ENCODE peak calls at places on chromosomes 2 and 18, in seven cellular contexts. U is Caco-2, W is GM12865, F is upper lobe of right lung, B is left ventricle myocardium inferior, Z is AG10803, I is AG04450. J is an unnamed sample.

GRCh38 chr18:55778731-55779460 is 190.9 kb upstream of the TCF4 start:
- DNase-seq in I (no peak), U (no peak), Z (peak), B (no peak), W (peak), F (no peak), J (no peak)

GRCh38 chr2:239928457-239929350 is 96.4 kb downstream of the NDUFA10 start:
- DNase-seq in B (peak), F (peak), Z (no peak), W (no peak), U (no peak), I (no peak), J (no peak)

GRCh38 chr2:159454185-159454584 is 162.2 kb downstream of the BAZ2B start:
- DNase-seq in U (no peak), I (no peak), Z (peak), W (no peak), F (no peak), B (no peak), J (no peak)

GRCh38 chr2:75844651-75845050 is 133.9 kb upstream of the GCFC2 start:
- DNase-seq in U (no peak), F (no peak), W (peak), I (no peak), B (no peak), Z (no peak), J (no peak)

GRCh38 chr18:9975658-9976057 is 61.8 kb downstream of the VAPA start:
- DNase-seq in I (no peak), Z (no peak), U (no peak), B (no peak), W (no peak), F (no peak), J (no peak)

GRCh38 chr18:70333757-70334156 is 44.9 kb downstream of the SOCS6 start:
- DNase-seq in F (no peak), I (peak), W (no peak), U (peak), Z (peak), B (no peak), J (peak)

GRCh38 chr2:215542690-215543089 is 106.8 kb upstream of the FN1 start:
- DNase-seq in U (no peak), W (no peak), Z (no peak), I (no peak), B (no peak), F (no peak), J (no peak)

GRCh38 chr18:23484783-23485182 is 18.5 kb upstream of the RMC1 start:
- DNase-seq in F (no peak), U (no peak), Z (no peak), W (no peak), I (no peak), B (no peak), J (no peak)

GRCh38 chr2:158837645-158838044 is 42.5 kb downstream of the DAPL1 start:
- DNase-seq in F (no peak), B (no peak), Z (no peak), U (no peak), W (no peak), I (no peak), J (no peak)

GRCh38 chr18:43671431-43671830 is 394.1 kb upstream of the SYT4 start:
- DNase-seq in I (no peak), F (no peak), U (no peak), Z (no peak), B (no peak), W (no peak), J (peak)

GRCh38 chr2:149507933-149508332 is 79.6 kb downstream of the MMADHC start:
- DNase-seq in F (no peak), U (no peak), Z (no peak), B (no peak), W (no peak), I (no peak), J (no peak)

GRCh38 chr18:44579028-44579692 is 101.5 kb upstream of the SETBP1 start:
- DNase-seq in Z (no peak), W (peak), I (no peak), B (no peak), F (no peak), U (peak), J (no peak)

GRCh38 chr2:221097568-221097915 is 474.6 kb downstream of the EPHA4 start:
- DNase-seq in I (peak), B (no peak), W (no peak), Z (peak), F (no peak), U (no peak), J (peak)

GRCh38 chr18:53380063-53380639 is 844.3 kb downstream of the MBD2 start:
- DNase-seq in B (no peak), Z (peak), F (no peak), U (peak), I (no peak), W (peak), J (no peak)

GRCh38 chr2:42464631-42465030 is 29.2 kb downstream of the KCNG3 start:
- DNase-seq in Z (no peak), F (no peak), I (no peak), U (no peak), B (no peak), W (no peak), J (no peak)

GRCh38 chr2:88199912-88200682 is 30.0 kb downstream of the THNSL2 start:
- DNase-seq in B (peak), F (peak), W (no peak), I (no peak), U (peak), Z (no peak), J (no peak)

GRCh38 chr2:44642123-44642857 is 280.5 kb downstream of the CAMKMT start:
- DNase-seq in W (no peak), F (no peak), U (no peak), I (no peak), Z (no peak), B (no peak), J (no peak)

GRCh38 chr2:44649426-44649825 is 287.7 kb downstream of the CAMKMT start:
- DNase-seq in B (no peak), I (no peak), F (no peak), U (no peak), W (no peak), Z (peak), J (no peak)

GRCh38 chr2:44645931-44646330 is 284.2 kb downstream of the CAMKMT start:
- DNase-seq in B (no peak), U (no peak), F (no peak), I (no peak), W (no peak), Z (no peak), J (no peak)
- TF ChIP-seq CTCF in B (no peak), U (no peak), F (no peak), I (no peak), W (no peak), Z (no peak), J (no peak)

GRCh38 chr18:6777509-6777908 is 48.0 kb downstream of the ARHGAP28 start:
- DNase-seq in U (no peak), B (no peak), Z (no peak), W (no peak), I (no peak), F (no peak), J (no peak)
- H3K4me3 ChIP-seq in U (no peak), B (no peak), Z (no peak), W (no peak), I (no peak), F (no peak), J (no peak)

DNA sequence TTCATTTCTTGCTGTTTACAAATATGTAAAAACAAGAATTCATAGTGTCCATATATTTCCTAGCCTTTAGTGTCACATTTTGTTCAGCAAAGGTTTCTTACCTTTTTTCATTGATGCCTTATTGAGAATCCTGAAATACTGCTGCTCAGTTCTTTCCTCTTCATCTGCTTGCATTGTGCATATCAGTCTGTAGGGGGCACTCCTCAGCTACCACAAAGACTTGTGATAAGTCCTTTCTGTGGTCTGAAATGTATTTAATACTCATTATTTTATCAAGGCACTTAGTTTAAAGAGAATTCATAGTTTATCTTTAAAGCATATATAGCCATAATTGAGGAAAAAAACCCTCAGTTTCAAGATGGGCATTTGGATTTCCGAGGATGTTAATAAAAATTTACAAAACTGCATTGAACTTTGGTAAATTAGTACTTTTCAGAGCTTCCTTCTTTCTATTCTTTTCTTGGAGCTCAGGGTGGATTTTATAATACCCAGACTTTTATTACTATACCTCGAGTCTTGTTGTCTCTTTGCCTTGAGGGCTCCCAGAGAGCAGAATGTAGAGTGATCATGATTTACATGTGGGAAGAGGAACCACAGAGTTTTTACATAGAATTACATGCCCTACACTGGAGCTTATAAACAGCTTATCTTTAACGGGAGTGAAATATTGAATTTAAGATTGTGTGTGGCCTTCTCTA is 570.1 kb downstream of the PLCL1 start:
- DNase-seq in B (no peak), W (peak), I (peak), F (no peak), U (peak), Z (peak), J (peak)
- TF ChIP-seq CTCF in B (peak), W (peak), I (peak), F (peak), U (peak), Z (peak), J (peak)

GRCh38 chr2:144996225-144996795 is 476.4 kb upstream of the ZEB2 start:
- DNase-seq in W (no peak), Z (peak), U (no peak), F (no peak), B (no peak), I (no peak), J (no peak)
- H3K4me3 ChIP-seq in W (no peak), Z (no peak), U (no peak), F (no peak), B (no peak), I (no peak), J (no peak)

GRCh38 chr2:29920631-29921559 is 491 bp downstream of the ALK start:
- DNase-seq in I (no peak), F (no peak), Z (peak), B (no peak), U (no peak), W (peak), J (no peak)
- TF ChIP-seq CTCF in I (no peak), F (no peak), Z (no peak), B (no peak), U (no peak), W (no peak), J (no peak)

DNA sequence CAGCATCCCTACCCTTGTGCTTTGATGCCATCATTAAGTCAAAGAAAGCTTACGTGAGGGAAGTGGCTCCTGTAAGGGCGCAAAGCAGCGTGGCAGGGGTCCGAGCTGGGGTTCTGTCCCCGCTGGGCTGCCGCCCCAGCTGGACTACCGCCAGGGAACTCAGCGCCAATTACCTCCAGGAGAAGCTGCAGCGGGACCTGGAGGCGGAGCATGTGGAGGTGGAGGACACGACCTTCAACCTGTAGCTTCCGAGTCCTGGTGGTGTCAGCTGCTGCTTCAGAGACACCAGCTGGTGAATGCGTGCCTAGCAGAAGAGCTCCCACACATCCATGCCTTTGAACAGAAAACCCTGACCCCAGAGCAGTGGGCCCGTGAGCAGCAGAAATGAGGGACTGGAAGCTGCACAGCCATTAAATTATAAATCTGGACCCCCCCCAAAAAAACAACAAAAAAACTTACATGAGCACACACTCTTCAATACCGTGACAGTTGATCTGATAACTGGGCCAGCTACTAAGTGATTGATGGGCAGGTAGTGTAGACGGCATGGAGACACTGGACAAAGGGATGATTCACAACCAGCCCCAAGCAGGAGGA is 20.1 kb upstream of the YES1 start:
- DNase-seq in Z (no peak), W (peak), F (no peak), B (peak), I (no peak), U (peak), J (no peak)
- H3K4me3 ChIP-seq in Z (no peak), W (no peak), F (no peak), B (peak), I (no peak), U (peak), J (peak)

DNA sequence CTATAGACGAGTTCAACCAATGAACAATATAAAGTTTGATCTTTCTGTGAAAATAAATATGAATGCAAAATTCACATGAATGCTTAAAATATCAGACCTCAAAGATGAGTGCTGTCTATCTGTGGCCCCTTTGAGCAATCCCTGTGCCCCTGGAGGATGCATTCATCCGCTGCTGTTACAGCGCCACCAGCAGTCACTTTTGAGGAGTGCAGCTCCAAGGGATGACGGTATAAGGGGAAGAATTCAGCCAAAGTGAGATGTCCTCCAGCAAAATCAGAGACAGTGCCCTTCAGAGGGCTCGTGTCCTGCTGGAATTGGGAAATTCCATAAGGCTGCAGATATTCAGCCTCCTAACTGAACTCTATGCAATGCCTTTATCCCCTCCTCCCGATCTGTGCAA is 12.0 kb upstream of the CHRNA1 start:
- DNase-seq in W (no peak), I (no peak), B (no peak), F (no peak), Z (no peak), U (no peak), J (no peak)
- TF ChIP-seq CTCF in W (peak), I (peak), B (no peak), F (no peak), Z (peak), U (no peak), J (peak)

DNA sequence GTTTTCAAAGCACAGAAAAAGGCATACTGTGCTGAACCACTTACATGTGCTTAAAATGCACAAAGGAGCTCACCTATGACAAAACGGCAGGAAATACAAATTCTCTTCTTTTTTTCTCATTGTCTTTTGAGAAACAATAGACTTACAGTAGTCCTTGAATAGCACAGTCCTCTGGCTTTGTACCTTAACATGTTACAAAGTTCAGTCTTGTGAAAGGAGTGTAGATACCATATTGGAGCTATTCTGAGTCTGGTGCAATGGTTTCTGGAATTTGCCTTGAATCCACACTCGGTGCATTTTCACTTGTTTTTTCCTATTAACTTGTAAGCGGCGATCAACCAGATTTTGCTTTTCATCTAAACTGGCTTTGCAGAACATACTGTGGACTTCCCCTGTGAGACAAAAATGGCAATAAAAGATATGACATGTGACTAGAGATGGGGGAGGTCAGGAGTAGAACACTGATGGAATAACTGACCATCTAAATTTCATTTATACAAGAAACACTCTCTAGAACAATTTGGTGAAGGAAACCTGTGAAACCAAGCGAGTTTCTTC is 109.7 kb downstream of the METTL8 start:
- DNase-seq in W (peak), U (no peak), I (no peak), Z (no peak), F (no peak), B (no peak), J (no peak)
- H3K4me3 ChIP-seq in W (peak), U (no peak), I (no peak), Z (no peak), F (no peak), B (no peak), J (no peak)

DNA sequence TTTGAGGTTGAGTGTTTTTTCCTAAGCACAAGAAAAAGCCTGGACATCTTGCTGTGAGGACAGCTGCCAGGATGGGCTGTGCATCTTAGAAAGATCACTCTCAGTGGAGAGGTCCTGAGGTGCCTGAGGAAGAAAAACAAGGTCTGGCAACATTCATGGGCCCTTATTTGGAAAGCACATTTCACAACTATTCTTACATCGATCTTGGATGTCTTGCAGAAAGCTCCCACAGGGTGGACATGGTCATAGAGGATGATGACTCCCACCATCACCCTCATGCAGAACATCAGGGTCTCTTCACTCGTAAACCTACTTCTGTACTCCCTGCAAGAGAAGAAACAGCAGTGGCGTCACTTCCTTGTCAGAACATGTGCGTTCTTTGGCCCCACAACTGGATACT is 106.4 kb downstream of the CYRIA start:
- DNase-seq in W (no peak), Z (no peak), I (no peak), B (no peak), U (no peak), F (no peak), J (no peak)
- TF ChIP-seq CTCF in W (no peak), Z (no peak), I (no peak), B (no peak), U (no peak), F (no peak), J (no peak)

J was measured in epithelial cell of proximal tubule.